ENCODE peak calls at places on chromosomes 6 and 20, in eight cellular contexts. One of them, this sample, is unnamed.

GRCh38 chr6:44918893-44919292 is 409.2 kb upstream of the RUNX2 start:
- DNase-seq in iPS-NIHi11: no peak
- DNase-seq in sciatic nerve: no peak
- DNase-seq in caudate nucleus: no peak
- DNase-seq in stimulated activated naive CD8-positive, alpha-beta T cell treated with anti-CD3 and anti-CD28 coated beads, Interleukin-15, amount 100 ng/mL, for 72 hours: no peak
- DNase-seq in EL: no peak
- DNase-seq in adrenal gland: no peak
- DNase-seq in small intestine: no peak
- DNase-seq in this sample: no peak

GRCh38 chr20:48294942-48295341 is 509.7 kb upstream of the SULF2 start:
- DNase-seq in sciatic nerve: no peak
- DNase-seq in caudate nucleus: no peak
- DNase-seq in iPS-NIHi11: no peak
- DNase-seq in adrenal gland: no peak
- DNase-seq in small intestine: no peak
- DNase-seq in EL: no peak
- DNase-seq in stimulated activated naive CD8-positive, alpha-beta T cell treated with anti-CD3 and anti-CD28 coated beads, Interleukin-15, amount 100 ng/mL, for 72 hours: no peak
- DNase-seq in this sample: no peak

GRCh38 chr20:57594092-57594911 is 25.9 kb downstream of the ZBP1 start:
- DNase-seq in sciatic nerve: peak; percentile 77
- DNase-seq in caudate nucleus: no peak
- DNase-seq in adrenal gland: peak; percentile 66
- DNase-seq in stimulated activated naive CD8-positive, alpha-beta T cell treated with anti-CD3 and anti-CD28 coated beads, Interleukin-15, amount 100 ng/mL, for 72 hours: peak; percentile 48
- DNase-seq in EL: peak; percentile 21
- DNase-seq in small intestine: no peak
- DNase-seq in iPS-NIHi11: peak; percentile 89
- DNase-seq in this sample: peak; percentile 63

GRCh38 chr6:40349566-40350192 is 237.5 kb downstream of the LRFN2 start:
- DNase-seq in caudate nucleus: no peak
- DNase-seq in adrenal gland: no peak
- DNase-seq in iPS-NIHi11: no peak
- DNase-seq in stimulated activated naive CD8-positive, alpha-beta T cell treated with anti-CD3 and anti-CD28 coated beads, Interleukin-15, amount 100 ng/mL, for 72 hours: no peak
- DNase-seq in sciatic nerve: peak; percentile 36
- DNase-seq in small intestine: no peak
- DNase-seq in EL: no peak
- DNase-seq in this sample: no peak

GRCh38 chr20:15546624-15547023 is 1026.6 kb downstream of the KIF16B start:
- DNase-seq in caudate nucleus: no peak
- DNase-seq in sciatic nerve: no peak
- DNase-seq in small intestine: no peak
- DNase-seq in EL: no peak
- DNase-seq in adrenal gland: no peak
- DNase-seq in stimulated activated naive CD8-positive, alpha-beta T cell treated with anti-CD3 and anti-CD28 coated beads, Interleukin-15, amount 100 ng/mL, for 72 hours: no peak
- DNase-seq in iPS-NIHi11: no peak
- DNase-seq in this sample: no peak

GRCh38 chr20:2314759-2315439 is 19.1 kb downstream of the TGM3 start:
- DNase-seq in stimulated activated naive CD8-positive, alpha-beta T cell treated with anti-CD3 and anti-CD28 coated beads, Interleukin-15, amount 100 ng/mL, for 72 hours: no peak
- DNase-seq in adrenal gland: peak; percentile 42
- DNase-seq in iPS-NIHi11: no peak
- DNase-seq in sciatic nerve: peak; percentile 77
- DNase-seq in EL: peak; percentile 98
- DNase-seq in small intestine: peak; percentile 42
- DNase-seq in caudate nucleus: no peak
- DNase-seq in this sample: no peak

GRCh38 chr20:57503035-57503658 is 21.8 kb downstream of the CTCFL start:
- DNase-seq in caudate nucleus: no peak
- DNase-seq in iPS-NIHi11: no peak
- DNase-seq in EL: no peak
- DNase-seq in stimulated activated naive CD8-positive, alpha-beta T cell treated with anti-CD3 and anti-CD28 coated beads, Interleukin-15, amount 100 ng/mL, for 72 hours: no peak
- DNase-seq in sciatic nerve: no peak
- DNase-seq in adrenal gland: peak; percentile 25
- DNase-seq in small intestine: no peak
- DNase-seq in this sample: no peak

GRCh38 chr6:73508776-73509175 is 12.1 kb downstream of the EEF1A1 start:
- DNase-seq in adrenal gland: no peak
- DNase-seq in EL: no peak
- DNase-seq in caudate nucleus: no peak
- DNase-seq in sciatic nerve: no peak
- DNase-seq in iPS-NIHi11: no peak
- DNase-seq in stimulated activated naive CD8-positive, alpha-beta T cell treated with anti-CD3 and anti-CD28 coated beads, Interleukin-15, amount 100 ng/mL, for 72 hours: no peak
- DNase-seq in small intestine: no peak
- DNase-seq in this sample: peak; percentile 44

This sample was measured in NAMALWA.